ENCODE peak calls at places on chromosomes 2 and 18, in nine cellular contexts. N is right lobe of liver; A is hepatocyte; G is T1000; P is stimulated activated CD8-positive, alpha-beta memory T cell treated with anti-CD3 and anti-CD28 coated beads, Interleukin-4, amount 100 ng/mL, for 1 hour; B is sigmoid colon; S is AG09309; O is activated naive CD4-positive, alpha-beta T cell treated with anti-CD3 and anti-CD28 coated beads, Interleukin-2, amount 10 ng/mL, durations not matched to agents 7 days and 5 days; C is CD4-positive, alpha-beta T cell. X is an unnamed sample.
A peak's percentile ranks its signal among the peaks of the same experiment; 100 is the strongest.

GRCh38 chr2:119481501-119482455 is 42.5 kb downstream of the SCTR start:
- DNase-seq in S (no peak), G (no peak), B (no peak), C (no peak), P (no peak), A (peak; percentile 3), N (no peak), O (no peak), X (no peak)

GRCh38 chr2:178997477-178997876 is 52.5 kb downstream of the CCDC141 start:
- DNase-seq in N (no peak), P (no peak), B (no peak), O (no peak), C (no peak), S (no peak), G (no peak), A (no peak), X (no peak)

GRCh38 chr2:191247381-191248057 is 2.3 kb downstream of the MYO1B start:
- DNase-seq in B (no peak), A (peak; percentile 84), C (no peak), P (no peak), S (peak; percentile 76), N (peak; percentile 73), G (no peak), O (no peak), X (no peak)

GRCh38 chr2:170740660-170741059 is 25.5 kb downstream of the SP5 start:
- DNase-seq in A (no peak), C (no peak), N (peak; percentile 46), S (no peak), P (no peak), B (no peak), G (no peak), O (no peak), X (no peak)

GRCh38 chr18:41244751-41245150 is 710.3 kb upstream of the PIK3C3 start:
- DNase-seq in P (no peak), B (no peak), C (no peak), N (no peak), O (no peak), A (no peak), G (no peak), S (no peak), X (no peak)

GRCh38 chr18:52723456-52724065 is 383.6 kb downstream of the DCC start:
- DNase-seq in P (no peak), S (no peak), N (no peak), B (no peak), C (no peak), G (no peak), A (no peak), O (no peak), X (no peak)

GRCh38 chr2:200336980-200337615 is 30.6 kb downstream of the SPATS2L start:
- DNase-seq in B (no peak), O (no peak), C (no peak), A (no peak), S (no peak), P (no peak), N (no peak), G (no peak), X (no peak)

GRCh38 chr18:74331404-74331803 is 15.8 kb downstream of the C18orf63 start:
- DNase-seq in S (no peak), O (no peak), B (no peak), C (no peak), A (peak; percentile 32), G (no peak), P (no peak), N (no peak), X (no peak)

GRCh38 chr2:147688252-147688651 is 156.6 kb upstream of the ACVR2A start:
- DNase-seq in P (no peak), G (no peak), S (no peak), A (no peak), N (no peak), O (no peak), C (no peak), B (no peak), X (no peak)

GRCh38 chr2:42456126-42456839 is 37.5 kb downstream of the KCNG3 start:
- DNase-seq in A (no peak), O (no peak), S (no peak), C (no peak), B (no peak), P (no peak), N (no peak), G (no peak), X (no peak)

GRCh38 chr2:23789012-23789411 is 137.9 kb downstream of the ATAD2B start:
- DNase-seq in C (no peak), P (no peak), S (no peak), G (no peak), A (peak; percentile 37), B (no peak), N (no peak), O (no peak), X (no peak)

GRCh38 chr2:5690231-5690630 is 2.0 kb upstream of the SOX11 start:
- DNase-seq in O (no peak), G (no peak), A (no peak), B (no peak), P (no peak), C (no peak), S (no peak), N (no peak), X (no peak)

GRCh38 chr18:26228562-26229260 is 2.5 kb downstream of the TAF4B start:
- DNase-seq in B (no peak), N (no peak), G (no peak), A (no peak), O (no peak), P (no peak), S (no peak), C (no peak), X (no peak)

GRCh38 chr2:159362094-159362493 is 75.6 kb upstream of the WDSUB1 start:
- DNase-seq in N (no peak), G (no peak), S (no peak), P (no peak), O (no peak), B (no peak), A (no peak), C (no peak), X (no peak)

GRCh38 chr18:11096839-11097750 is 52.3 kb downstream of the PIEZO2 start:
- DNase-seq in G (no peak), N (no peak), S (no peak), C (no peak), A (no peak), O (no peak), B (no peak), P (no peak), X (no peak)

GRCh38 chr2:100880730-100881129 is 60.8 kb downstream of the NPAS2 start:
- DNase-seq in S (no peak), P (no peak), B (no peak), A (no peak), N (no peak), C (no peak), O (no peak), G (no peak), X (peak; percentile 58)

GRCh38 chr18:35592298-35592697 is 10.8 kb downstream of the GALNT1 start:
- DNase-seq in B (no peak), C (no peak), S (no peak), G (no peak), A (no peak), O (no peak), N (no peak), P (no peak), X (no peak)

GRCh38 chr2:218032336-218033171 is 29.8 kb upstream of the TNS1 start:
- DNase-seq in A (no peak), P (no peak), G (no peak), B (no peak), O (peak; percentile 19), C (no peak), N (no peak), S (no peak), X (no peak)

GRCh38 chr18:78929502-78929901 is 50.1 kb upstream of the SALL3 start:
- DNase-seq in P (no peak), B (no peak), S (no peak), O (no peak), A (no peak), N (no peak), G (no peak), C (no peak), X (no peak)

GRCh38 chr2:205156457-205156856 is 525.8 kb upstream of the NRP2 start:
- DNase-seq in G (no peak), B (no peak), P (no peak), O (no peak), A (no peak), N (no peak), S (no peak), C (no peak), X (no peak)

GRCh38 chr18:44761812-44762211 is 81.1 kb downstream of the SETBP1 start:
- DNase-seq in C (no peak), S (no peak), O (no peak), G (no peak), P (no peak), A (no peak), N (no peak), B (no peak), X (no peak)

GRCh38 chr2:52145005-52145404 is 1113.1 kb upstream of the NRXN1 start:
- DNase-seq in O (no peak), A (no peak), P (no peak), B (no peak), C (no peak), G (no peak), N (no peak), S (no peak), X (no peak)

X was measured in SW 1271.